ENCODE peak calls at places on chromosomes 11 and 22, in four cellular contexts. L is psoas muscle, X is body of pancreas, E is Peyer's patch. T is an unnamed sample.

GRCh38 chr11:33692013-33692504 is 8.6 kb downstream of the C11orf91 start:
- DNase-seq in E (peak; percentile 63), X (peak; percentile 90), L (peak; percentile 76), T (no peak)

GRCh38 chr22:27397036-27397947 is 404.3 kb downstream of the MN1 start:
- DNase-seq in E (no peak), L (no peak), X (no peak), T (no peak)

GRCh38 chr11:116373107-116373506 is 399.7 kb downstream of the BUD13 start:
- DNase-seq in L (no peak), E (no peak), X (no peak), T (no peak)

GRCh38 chr22:36010913-36011312 is 17.7 kb downstream of the RBFOX2 start:
- DNase-seq in E (no peak), X (no peak), L (no peak), T (no peak)

GRCh38 chr11:64599698-64600211 is 8.7 kb downstream of the SLC22A12 start:
- DNase-seq in X (no peak), E (no peak), L (peak; percentile 42), T (no peak)

GRCh38 chr22:25845985-25846745 is 104.2 kb downstream of the MYO18B start:
- DNase-seq in X (no peak), L (no peak), E (no peak), T (no peak)

GRCh38 chr22:49119551-49119952 is 708.1 kb downstream of the BRD1 start:
- DNase-seq in X (peak; percentile 25), E (no peak), L (peak; percentile 60), T (no peak)

GRCh38 chr11:22130462-22131053 is 62.3 kb upstream of the ANO5 start:
- DNase-seq in X (no peak), E (no peak), L (no peak), T (no peak)

GRCh38 chr11:81700061-81700460 is 1033.6 kb downstream of the FAM181B start:
- DNase-seq in X (no peak), L (no peak), E (no peak), T (no peak)

DNA sequence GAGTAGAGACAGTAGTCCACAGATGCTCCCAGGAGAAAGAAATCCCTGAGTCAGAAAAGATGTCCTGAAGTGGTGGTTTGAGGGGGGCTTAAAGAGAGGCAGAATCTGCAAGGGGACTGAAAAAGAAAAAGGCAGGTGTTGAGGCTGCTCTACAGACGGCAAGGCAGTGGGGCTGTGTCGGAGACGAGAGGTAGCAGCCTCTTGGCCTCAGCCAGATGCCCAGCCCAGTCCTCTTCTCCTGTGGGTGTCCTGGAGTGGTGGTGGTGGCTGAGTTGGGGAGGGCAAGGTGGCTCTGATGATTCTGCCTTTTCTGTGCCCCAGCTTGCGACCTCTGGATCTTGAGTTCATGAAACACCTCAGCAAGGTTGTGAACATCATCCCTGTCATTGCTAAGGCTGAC is 9.3 kb upstream of the WBP2NL start:
- DNase-seq in E (peak; percentile 34), L (no peak), X (no peak), T (no peak)
- H3K36me3 ChIP-seq in E (no peaks in the 10 kb centered on the region), L (no peaks in the 10 kb centered on the region), X (no peaks in the 10 kb centered on the region), T (no peaks in the 10 kb centered on the region)

DNA sequence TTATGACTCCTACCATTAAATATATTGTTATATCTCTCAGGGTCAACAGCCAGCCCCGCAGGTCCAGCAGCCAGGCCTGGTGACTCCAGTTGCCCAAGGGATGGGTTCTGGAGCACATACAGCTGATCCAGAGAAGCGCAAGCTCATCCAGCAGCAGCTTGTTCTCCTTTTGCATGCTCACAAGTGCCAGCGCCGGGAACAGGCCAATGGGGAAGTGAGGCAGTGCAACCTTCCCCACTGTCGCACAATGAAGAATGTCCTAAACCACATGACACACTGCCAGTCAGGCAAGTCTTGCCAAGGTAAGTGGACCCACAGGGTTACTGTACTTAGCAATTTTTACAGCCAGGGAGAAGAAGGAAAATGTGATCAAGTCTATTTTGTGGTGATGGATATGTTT is 35.1 kb downstream of the EP300 start:
- DNase-seq in X (peak; percentile 12), E (no peak), L (no peak), T (no peak)
- H3K36me3 ChIP-seq in X (peaks cover 42% of the 10 kb centered on the region), E (peaks cover 81% of the 10 kb centered on the region), L (peaks cover 78% of the 10 kb centered on the region), T (peaks cover 98% of the 10 kb centered on the region)

GRCh38 chr11:70169632-70170031 is 33.5 kb upstream of the FADD start:
- DNase-seq in L (no peak), E (no peak), X (no peak), T (no peak)
- H3K36me3 ChIP-seq in L (peaks cover 5% of the 10 kb centered on the region), E (no peaks in the 10 kb centered on the region), X (no peaks in the 10 kb centered on the region), T (no peaks in the 10 kb centered on the region)

GRCh38 chr11:3092603-3093141 is 35.4 kb upstream of the CARS1 start:
- DNase-seq in X (no peak), E (no peak), L (peak; percentile 47), T (no peak)
- H3K36me3 ChIP-seq in X (no peaks in the 10 kb centered on the region), E (peaks cover 34% of the 10 kb centered on the region), L (peaks cover 14% of the 10 kb centered on the region), T (peaks cover 10% of the 10 kb centered on the region)

DNA sequence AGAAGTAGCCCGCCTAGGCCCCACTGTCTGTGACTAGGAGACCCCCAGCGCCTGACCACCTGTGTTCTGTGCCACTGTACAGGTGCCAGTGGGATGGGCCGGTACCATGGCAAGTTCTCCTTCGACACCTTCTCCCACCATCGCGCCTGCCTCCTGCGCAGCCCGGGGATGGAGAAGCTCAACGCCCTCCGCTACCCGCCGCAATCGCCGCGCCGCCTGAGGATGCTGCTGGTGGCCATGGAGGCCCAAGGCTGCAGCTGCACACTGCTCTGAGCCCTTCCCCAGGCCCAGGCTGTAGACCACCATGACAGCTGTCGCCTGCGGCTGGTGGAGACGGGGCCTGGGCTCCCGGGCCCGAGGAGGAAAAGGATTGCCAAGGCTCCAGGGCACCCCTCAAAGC is 2.8 kb upstream of the NDUFS8 start:
- DNase-seq in X (no peak), E (no peak), L (no peak), T (no peak)
- H3K36me3 ChIP-seq in X (no peaks in the 10 kb centered on the region), E (peaks cover 17% of the 10 kb centered on the region), L (peaks cover 15% of the 10 kb centered on the region), T (peaks cover 33% of the 10 kb centered on the region)

GRCh38 chr22:30298005-30298701 is 8.8 kb upstream of the CASTOR1 start:
- DNase-seq in L (no peak), E (no peak), X (no peak), T (no peak)

GRCh38 chr22:30296851-30297250 is 7.5 kb upstream of the CASTOR1 start:
- DNase-seq in X (no peak), E (no peak), L (peak; percentile 19), T (no peak)

GRCh38 chr22:30296324-30296723 is 7.0 kb upstream of the CASTOR1 start:
- DNase-seq in L (no peak), E (no peak), X (no peak), T (no peak)

GRCh38 chr22:30295576-30295975 is 6.3 kb upstream of the CASTOR1 start:
- DNase-seq in E (no peak), L (peak; percentile 46), X (no peak), T (no peak)

GRCh38 chr22:30297276-30298004 is 8.1 kb upstream of the CASTOR1 start:
- DNase-seq in X (no peak), E (no peak), L (no peak), T (no peak)
- H3K36me3 ChIP-seq in X (peaks cover 7% of the 10 kb centered on the region), E (peaks cover 92% of the 10 kb centered on the region), L (peaks cover 32% of the 10 kb centered on the region), T (peaks cover 100% of the 10 kb centered on the region)

GRCh38 chr11:61415381-61415780 is 14.4 kb downstream of the CPSF7 start:
- DNase-seq in X (no peak), L (no peak), E (no peak), T (no peak)
- H3K36me3 ChIP-seq in X (peaks cover 53% of the 10 kb centered on the region), L (peaks cover 100% of the 10 kb centered on the region), E (peaks cover 98% of the 10 kb centered on the region), T (peaks cover 100% of the 10 kb centered on the region)

GRCh38 chr22:20560716-20561115 is 53.3 kb downstream of the MED15 start:
- DNase-seq in L (no peak), E (no peak), X (no peak), T (no peak)
- H3K36me3 ChIP-seq in L (peaks cover 59% of the 10 kb centered on the region), E (peaks cover 61% of the 10 kb centered on the region), X (peaks cover 10% of the 10 kb centered on the region), T (peaks cover 11% of the 10 kb centered on the region)

DNA sequence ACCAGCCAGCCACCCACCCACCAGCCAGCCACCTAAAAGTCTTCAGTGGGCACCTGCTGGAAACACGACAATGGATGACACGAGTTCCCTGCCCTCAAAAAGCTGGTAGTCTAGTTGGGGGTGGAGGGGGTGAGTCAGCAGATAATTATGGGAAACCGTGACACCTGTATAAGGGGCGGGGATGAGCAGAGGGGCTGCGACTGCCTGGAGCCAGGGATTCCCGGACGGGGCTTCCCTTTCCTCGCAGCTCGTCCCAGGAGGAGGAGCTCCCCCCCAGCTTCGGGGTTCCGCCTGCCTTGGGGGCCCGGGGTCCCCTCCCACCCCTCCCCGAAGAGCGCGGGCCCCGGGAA is 2.3 kb upstream of the RTN4RL2 start:
- DNase-seq in E (no peak), L (no peak), X (no peak), T (no peak)
- H3K36me3 ChIP-seq in E (no peaks in the 10 kb centered on the region), L (no peaks in the 10 kb centered on the region), X (no peaks in the 10 kb centered on the region), T (no peaks in the 10 kb centered on the region)

DNA sequence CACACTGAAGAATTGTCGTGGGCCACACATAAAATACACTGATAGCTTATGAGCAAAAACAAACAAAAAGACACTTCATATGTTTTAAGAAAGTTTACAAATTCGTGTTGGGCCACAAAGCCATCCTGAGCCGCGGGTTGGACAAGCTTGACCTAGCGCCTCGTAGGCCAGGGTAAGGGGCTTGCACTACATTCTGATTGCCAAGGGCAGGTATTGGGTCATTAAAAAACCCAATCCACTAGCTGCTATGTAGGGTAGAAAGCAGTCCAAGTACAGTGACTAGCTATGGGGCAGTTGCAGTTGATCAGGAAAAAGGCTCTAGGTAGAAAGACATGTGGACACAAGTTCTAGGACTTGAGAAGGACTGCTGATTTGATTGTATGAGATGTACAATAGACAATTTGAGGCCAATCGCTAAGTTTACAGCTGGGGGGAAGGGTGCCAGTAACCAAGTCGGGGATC is 14.0 kb downstream of the KDELR3 start:
- DNase-seq in X (no peak), E (no peak), L (no peak), T (no peak)
- H3K36me3 ChIP-seq in X (peaks cover 41% of the 10 kb centered on the region), E (peaks cover 72% of the 10 kb centered on the region), L (peaks cover 82% of the 10 kb centered on the region), T (peaks cover 79% of the 10 kb centered on the region)